ENCODE peak calls at places on chromosomes 13 and 19, in eight cellular contexts. One of them, this sample, is unnamed.

GRCh38 chr13:101965096-101965495 is 436.8 kb downstream of the FGF14 start:
- DNase-seq in omental fat pad: no peak
- DNase-seq in nucleus accumbens: no peak
- DNase-seq in IMR-90: no peak
- DNase-seq in Ammon's horn: no peak
- DNase-seq in M059J: no peak
- DNase-seq in NCI-H1417: no peak
- DNase-seq in nephron progenitor cell: no peak
- DNase-seq in this sample: no peak

GRCh38 chr13:19890030-19890429 is 26.6 kb upstream of the ZMYM5 start:
- DNase-seq in omental fat pad: no peak
- DNase-seq in nucleus accumbens: no peak
- DNase-seq in IMR-90: no peak
- DNase-seq in Ammon's horn: no peak
- DNase-seq in M059J: no peak
- DNase-seq in NCI-H1417: no peak
- DNase-seq in nephron progenitor cell: no peak
- DNase-seq in this sample: no peak

GRCh38 chr19:35170359-35171061 is 16.0 kb downstream of the FXYD5 start:
- DNase-seq in omental fat pad: no peak
- DNase-seq in nucleus accumbens: no peak
- DNase-seq in IMR-90: no peak
- DNase-seq in Ammon's horn: no peak
- DNase-seq in M059J: no peak
- DNase-seq in NCI-H1417: no peak
- DNase-seq in nephron progenitor cell: no peak
- DNase-seq in this sample: no peak

GRCh38 chr13:113448885-113449692 is 4.2 kb downstream of the ADPRHL1 start:
- DNase-seq in omental fat pad: no peak
- DNase-seq in nucleus accumbens: no peak
- DNase-seq in IMR-90: no peak
- DNase-seq in Ammon's horn: no peak
- DNase-seq in M059J: no peak
- DNase-seq in NCI-H1417: peak
- DNase-seq in nephron progenitor cell: no peak
- DNase-seq in this sample: no peak

GRCh38 chr13:76848596-76848995 is 37.6 kb downstream of the KCTD12 start:
- DNase-seq in omental fat pad: no peak
- DNase-seq in nucleus accumbens: no peak
- DNase-seq in IMR-90: peak
- DNase-seq in Ammon's horn: no peak
- DNase-seq in M059J: no peak
- DNase-seq in NCI-H1417: peak
- DNase-seq in nephron progenitor cell: no peak
- DNase-seq in this sample: no peak

GRCh38 chr19:4678881-4679379 is 8.8 kb upstream of the MYDGF start:
- DNase-seq in omental fat pad: no peak
- DNase-seq in nucleus accumbens: no peak
- DNase-seq in IMR-90: no peak
- DNase-seq in Ammon's horn: no peak
- DNase-seq in M059J: no peak
- DNase-seq in NCI-H1417: peak
- DNase-seq in nephron progenitor cell: peak
- DNase-seq in this sample: no peak

GRCh38 chr19:9309974-9310446 is 372 bp upstream of the ZNF699 start:
- DNase-seq in omental fat pad: peak
- DNase-seq in nucleus accumbens: peak
- DNase-seq in IMR-90: peak
- DNase-seq in Ammon's horn: peak
- DNase-seq in M059J: peak
- DNase-seq in NCI-H1417: peak
- DNase-seq in nephron progenitor cell: peak
- DNase-seq in this sample: no peak

GRCh38 chr19:19654441-19654840 is 9.0 kb downstream of the ATP13A1 start:
- DNase-seq in omental fat pad: no peak
- DNase-seq in nucleus accumbens: no peak
- DNase-seq in IMR-90: no peak
- DNase-seq in Ammon's horn: no peak
- DNase-seq in M059J: no peak
- DNase-seq in NCI-H1417: no peak
- DNase-seq in nephron progenitor cell: no peak
- DNase-seq in this sample: no peak

GRCh38 chr19:39416626-39417120 is 4.2 kb downstream of the PLEKHG2 start:
- DNase-seq in omental fat pad: no peak
- DNase-seq in nucleus accumbens: no peak
- DNase-seq in IMR-90: no peak
- DNase-seq in Ammon's horn: no peak
- DNase-seq in M059J: no peak
- DNase-seq in NCI-H1417: no peak
- DNase-seq in nephron progenitor cell: no peak
- DNase-seq in this sample: no peak

GRCh38 chr13:45258339-45258685 is 57.5 kb upstream of the KCTD4 start:
- DNase-seq in omental fat pad: no peak
- DNase-seq in nucleus accumbens: no peak
- DNase-seq in IMR-90: no peak
- DNase-seq in Ammon's horn: no peak
- DNase-seq in M059J: peak
- DNase-seq in NCI-H1417: no peak
- DNase-seq in nephron progenitor cell: no peak
- DNase-seq in this sample: no peak

GRCh38 chr13:113628291-113629270 is 29.4 kb downstream of the ATP4B start:
- DNase-seq in omental fat pad: no peak
- DNase-seq in nucleus accumbens: no peak
- DNase-seq in IMR-90: no peak
- DNase-seq in Ammon's horn: no peak
- DNase-seq in M059J: no peak
- DNase-seq in NCI-H1417: peak
- DNase-seq in nephron progenitor cell: no peak
- DNase-seq in this sample: peak

GRCh38 chr13:98189841-98190505 is 12.9 kb upstream of the RNF113B start:
- DNase-seq in omental fat pad: no peak
- DNase-seq in nucleus accumbens: no peak
- DNase-seq in IMR-90: no peak
- DNase-seq in Ammon's horn: no peak
- DNase-seq in M059J: no peak
- DNase-seq in NCI-H1417: peak
- DNase-seq in nephron progenitor cell: no peak
- DNase-seq in this sample: no peak

GRCh38 chr13:80338781-80339577 is 1.9 kb downstream of the SPRY2 start:
- DNase-seq in omental fat pad: peak
- DNase-seq in nucleus accumbens: peak
- DNase-seq in IMR-90: peak
- DNase-seq in Ammon's horn: peak
- DNase-seq in M059J: peak
- DNase-seq in NCI-H1417: peak
- DNase-seq in nephron progenitor cell: peak
- DNase-seq in this sample: peak

GRCh38 chr13:33340631-33341030 is 55.1 kb upstream of the STARD13 start:
- DNase-seq in omental fat pad: no peak
- DNase-seq in nucleus accumbens: no peak
- DNase-seq in IMR-90: peak
- DNase-seq in Ammon's horn: no peak
- DNase-seq in M059J: no peak
- DNase-seq in NCI-H1417: no peak
- DNase-seq in nephron progenitor cell: no peak
- DNase-seq in this sample: no peak

GRCh38 chr13:67095621-67096020 is 134.5 kb downstream of the PCDH9 start:
- DNase-seq in omental fat pad: no peak
- DNase-seq in nucleus accumbens: no peak
- DNase-seq in IMR-90: no peak
- DNase-seq in Ammon's horn: no peak
- DNase-seq in M059J: no peak
- DNase-seq in NCI-H1417: no peak
- DNase-seq in nephron progenitor cell: no peak
- DNase-seq in this sample: no peak

GRCh38 chr13:21043898-21044297 is 17.5 kb downstream of the LATS2 start:
- DNase-seq in omental fat pad: no peak
- DNase-seq in nucleus accumbens: no peak
- DNase-seq in IMR-90: peak
- DNase-seq in Ammon's horn: no peak
- DNase-seq in M059J: peak
- DNase-seq in NCI-H1417: no peak
- DNase-seq in nephron progenitor cell: no peak
- DNase-seq in this sample: no peak

GRCh38 chr13:40187324-40187795 is 479.1 kb downstream of the FOXO1 start:
- DNase-seq in omental fat pad: no peak
- DNase-seq in nucleus accumbens: no peak
- DNase-seq in IMR-90: no peak
- DNase-seq in Ammon's horn: no peak
- DNase-seq in M059J: no peak
- DNase-seq in NCI-H1417: no peak
- DNase-seq in nephron progenitor cell: no peak
- DNase-seq in this sample: peak

GRCh38 chr13:30605052-30605451 is 12.7 kb upstream of the USPL1 start:
- DNase-seq in omental fat pad: no peak
- DNase-seq in nucleus accumbens: no peak
- DNase-seq in IMR-90: no peak
- DNase-seq in Ammon's horn: no peak
- DNase-seq in M059J: no peak
- DNase-seq in NCI-H1417: no peak
- DNase-seq in nephron progenitor cell: no peak
- DNase-seq in this sample: no peak

GRCh38 chr19:3131168-3131567 is 4.7 kb upstream of the GNA15 start:
- DNase-seq in omental fat pad: no peak
- DNase-seq in nucleus accumbens: no peak
- DNase-seq in IMR-90: no peak
- DNase-seq in Ammon's horn: no peak
- DNase-seq in M059J: no peak
- DNase-seq in NCI-H1417: no peak
- DNase-seq in nephron progenitor cell: no peak
- DNase-seq in this sample: no peak

GRCh38 chr13:34654203-34654602 is 287.9 kb upstream of the NBEA start:
- DNase-seq in omental fat pad: no peak
- DNase-seq in nucleus accumbens: no peak
- DNase-seq in IMR-90: no peak
- DNase-seq in Ammon's horn: no peak
- DNase-seq in M059J: peak
- DNase-seq in NCI-H1417: no peak
- DNase-seq in nephron progenitor cell: no peak
- DNase-seq in this sample: no peak

GRCh38 chr19:56423276-56423984 is 19.3 kb downstream of the ZNF583 start:
- DNase-seq in omental fat pad: no peak
- DNase-seq in nucleus accumbens: no peak
- DNase-seq in IMR-90: no peak
- DNase-seq in Ammon's horn: no peak
- DNase-seq in M059J: no peak
- DNase-seq in NCI-H1417: no peak
- DNase-seq in nephron progenitor cell: no peak
- DNase-seq in this sample: no peak

GRCh38 chr19:1884291-1884718 is 991 bp downstream of the ABHD17A start:
- DNase-seq in omental fat pad: no peak
- DNase-seq in nucleus accumbens: no peak
- DNase-seq in IMR-90: no peak
- DNase-seq in Ammon's horn: no peak
- DNase-seq in M059J: no peak
- DNase-seq in NCI-H1417: no peak
- DNase-seq in nephron progenitor cell: no peak
- DNase-seq in this sample: no peak

GRCh38 chr19:4575267-4575793 is 15.8 kb upstream of the SEMA6B start:
- DNase-seq in omental fat pad: peak
- DNase-seq in nucleus accumbens: no peak
- DNase-seq in IMR-90: peak
- DNase-seq in Ammon's horn: no peak
- DNase-seq in M059J: peak
- DNase-seq in NCI-H1417: peak
- DNase-seq in nephron progenitor cell: peak
- DNase-seq in this sample: no peak

GRCh38 chr19:58009666-58010301 is 7.2 kb upstream of the ZNF606 start:
- DNase-seq in omental fat pad: no peak
- DNase-seq in nucleus accumbens: peak
- DNase-seq in IMR-90: peak
- DNase-seq in Ammon's horn: peak
- DNase-seq in M059J: peak
- DNase-seq in NCI-H1417: peak
- DNase-seq in nephron progenitor cell: no peak
- DNase-seq in this sample: peak

GRCh38 chr19:3403489-3404323 is 37.3 kb downstream of the NFIC start:
- DNase-seq in omental fat pad: peak
- DNase-seq in nucleus accumbens: peak
- DNase-seq in IMR-90: peak
- DNase-seq in Ammon's horn: peak
- DNase-seq in M059J: peak
- DNase-seq in NCI-H1417: peak
- DNase-seq in nephron progenitor cell: no peak
- DNase-seq in this sample: peak